ENCODE peak calls at places on chromosomes 3 and 15, in six cellular contexts. One of them, this sample, is unnamed.
A peak's percentile ranks its signal among the peaks of the same experiment; 100 is the strongest.

GRCh38 chr15:57375827-57376694 is at the start of gene CGNL1:
- DNase-seq in GM23338: peak; percentile 77
- DNase-seq in CD8-positive, alpha-beta memory T cell: no peak
- DNase-seq in fibroblast of lung: no peak
- DNase-seq in PC-9: peak; percentile 25
- DNase-seq in cardiac muscle cell: peak; percentile 62
- DNase-seq in this sample: no peak

GRCh38 chr3:103960819-103961218 is 1405.9 kb upstream of the ALCAM start:
- DNase-seq in GM23338: no peak
- DNase-seq in CD8-positive, alpha-beta memory T cell: no peak
- DNase-seq in fibroblast of lung: no peak
- DNase-seq in PC-9: no peak
- DNase-seq in cardiac muscle cell: no peak
- DNase-seq in this sample: no peak

GRCh38 chr3:120436523-120437050 is 14.2 kb downstream of the FSTL1 start:
- DNase-seq in GM23338: peak; percentile 40
- DNase-seq in CD8-positive, alpha-beta memory T cell: no peak
- DNase-seq in fibroblast of lung: no peak
- DNase-seq in PC-9: no peak
- DNase-seq in cardiac muscle cell: no peak
- DNase-seq in this sample: no peak

GRCh38 chr15:80272987-80273386 is 21.0 kb upstream of the CTXND1 start:
- DNase-seq in GM23338: no peak
- DNase-seq in CD8-positive, alpha-beta memory T cell: no peak
- DNase-seq in fibroblast of lung: no peak
- DNase-seq in PC-9: no peak
- DNase-seq in cardiac muscle cell: no peak
- DNase-seq in this sample: no peak

GRCh38 chr15:89136818-89137772 is 48.8 kb downstream of the ABHD2 start:
- DNase-seq in GM23338: no peak
- DNase-seq in CD8-positive, alpha-beta memory T cell: no peak
- DNase-seq in fibroblast of lung: peak; percentile 17
- DNase-seq in PC-9: no peak
- DNase-seq in cardiac muscle cell: no peak
- DNase-seq in this sample: no peak

GRCh38 chr15:89858661-89859458 is 34.9 kb downstream of the AP3S2 start:
- DNase-seq in GM23338: no peak
- DNase-seq in CD8-positive, alpha-beta memory T cell: no peak
- DNase-seq in fibroblast of lung: no peak
- DNase-seq in PC-9: no peak
- DNase-seq in cardiac muscle cell: no peak
- DNase-seq in this sample: no peak

GRCh38 chr3:161347726-161348125 is 23.6 kb downstream of the SPTSSB start:
- DNase-seq in GM23338: no peak
- DNase-seq in CD8-positive, alpha-beta memory T cell: no peak
- DNase-seq in fibroblast of lung: no peak
- DNase-seq in PC-9: no peak
- DNase-seq in cardiac muscle cell: no peak
- DNase-seq in this sample: no peak

GRCh38 chr15:92118162-92118935 is 264.8 kb downstream of the SLCO3A1 start:
- DNase-seq in GM23338: peak; percentile 88
- DNase-seq in CD8-positive, alpha-beta memory T cell: no peak
- DNase-seq in fibroblast of lung: peak; percentile 40
- DNase-seq in PC-9: peak; percentile 18
- DNase-seq in cardiac muscle cell: peak; percentile 11
- DNase-seq in this sample: no peak

GRCh38 chr3:37861540-37862051 is at the start of gene CTDSPL:
- DNase-seq in GM23338: peak; percentile 65
- DNase-seq in CD8-positive, alpha-beta memory T cell: no peak
- DNase-seq in fibroblast of lung: peak; percentile 59
- DNase-seq in PC-9: peak; percentile 58
- DNase-seq in cardiac muscle cell: peak; percentile 74
- DNase-seq in this sample: no peak

GRCh38 chr3:15983232-15983631 is 185.5 kb upstream of the ANKRD28 start:
- DNase-seq in GM23338: no peak
- DNase-seq in CD8-positive, alpha-beta memory T cell: no peak
- DNase-seq in fibroblast of lung: peak; percentile 88
- DNase-seq in PC-9: peak; percentile 49
- DNase-seq in cardiac muscle cell: peak; percentile 72
- DNase-seq in this sample: no peak

GRCh38 chr3:104610730-104611652 is 755.7 kb upstream of the ALCAM start:
- DNase-seq in GM23338: peak; percentile 10
- DNase-seq in CD8-positive, alpha-beta memory T cell: no peak
- DNase-seq in fibroblast of lung: no peak
- DNase-seq in PC-9: no peak
- DNase-seq in cardiac muscle cell: no peak
- DNase-seq in this sample: no peak

GRCh38 chr15:29693225-29693624 is 129.0 kb downstream of the TJP1 start:
- DNase-seq in GM23338: no peak
- DNase-seq in CD8-positive, alpha-beta memory T cell: no peak
- DNase-seq in fibroblast of lung: no peak
- DNase-seq in PC-9: no peak
- DNase-seq in cardiac muscle cell: no peak
- DNase-seq in this sample: no peak

DNA sequence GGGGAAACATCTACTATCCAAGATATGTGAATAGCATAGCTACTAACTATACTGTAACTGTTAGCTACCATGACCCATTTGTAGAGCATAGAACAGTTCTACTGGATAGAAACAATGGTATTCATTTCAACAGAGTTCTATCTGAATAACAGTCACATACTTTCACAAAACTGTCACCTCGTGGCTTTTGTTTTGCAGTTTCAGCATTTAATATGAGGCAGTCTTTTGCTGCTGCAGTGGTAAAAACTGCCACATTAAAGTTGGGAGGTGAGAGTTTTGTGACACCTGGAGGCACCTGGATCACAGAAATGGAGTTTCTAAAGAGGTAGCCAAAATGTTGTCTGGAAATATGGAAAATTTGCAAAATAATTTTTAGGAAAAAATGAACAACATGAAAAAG is 578.0 kb downstream of the UNC13C start:
- DNase-seq in GM23338: no peak
- DNase-seq in CD8-positive, alpha-beta memory T cell: no peak
- DNase-seq in fibroblast of lung: no peak
- DNase-seq in PC-9: no peak
- DNase-seq in cardiac muscle cell: no peak
- DNase-seq in this sample: no peak
- H3K4me1 ChIP-seq in GM23338: no peaks in the 10 kb centered on the region
- H3K4me1 ChIP-seq in CD8-positive, alpha-beta memory T cell: no peaks in the 10 kb centered on the region
- H3K4me1 ChIP-seq in fibroblast of lung: no peaks in the 10 kb centered on the region
- H3K4me1 ChIP-seq in PC-9: no peaks in the 10 kb centered on the region
- H3K4me1 ChIP-seq in cardiac muscle cell: no peaks in the 10 kb centered on the region
- H3K4me1 ChIP-seq in this sample: no peaks in the 10 kb centered on the region

GRCh38 chr3:195801251-195802183 is 10.2 kb downstream of the MUC4 start:
- DNase-seq in GM23338: no peak
- DNase-seq in CD8-positive, alpha-beta memory T cell: no peak
- DNase-seq in fibroblast of lung: no peak
- DNase-seq in PC-9: no peak
- DNase-seq in cardiac muscle cell: no peak
- DNase-seq in this sample: no peak
- H3K27me3 ChIP-seq in GM23338: no peaks in the 10 kb centered on the region
- H3K27me3 ChIP-seq in CD8-positive, alpha-beta memory T cell: no peaks in the 10 kb centered on the region
- H3K27me3 ChIP-seq in fibroblast of lung: peaks cover 22% of the 10 kb centered on the region
- H3K27me3 ChIP-seq in PC-9: no peaks in the 10 kb centered on the region
- H3K27me3 ChIP-seq in cardiac muscle cell: no peaks in the 10 kb centered on the region
- H3K27me3 ChIP-seq in this sample: no peaks in the 10 kb centered on the region

GRCh38 chr3:25427155-25428002 is 684 bp upstream of the RARB start:
- DNase-seq in GM23338: no peak
- DNase-seq in CD8-positive, alpha-beta memory T cell: no peak
- DNase-seq in fibroblast of lung: peak; percentile 47
- DNase-seq in PC-9: no peak
- DNase-seq in cardiac muscle cell: peak; percentile 63
- DNase-seq in this sample: no peak
- H3K4me3 ChIP-seq in GM23338: peak overlapping the region; percentile 56
- H3K4me3 ChIP-seq in CD8-positive, alpha-beta memory T cell: no peak overlapping the region
- H3K4me3 ChIP-seq in fibroblast of lung: peak overlapping the region; percentile 82
- H3K4me3 ChIP-seq in PC-9: peak overlapping the region; percentile 51
- H3K4me3 ChIP-seq in cardiac muscle cell: peak overlapping the region; percentile 81
- H3K4me3 ChIP-seq in this sample: peak overlapping the region; percentile 19

GRCh38 chr3:61631108-61631769 is 69.9 kb downstream of the PTPRG start:
- DNase-seq in GM23338: no peak
- DNase-seq in CD8-positive, alpha-beta memory T cell: no peak
- DNase-seq in fibroblast of lung: no peak
- DNase-seq in PC-9: no peak
- DNase-seq in cardiac muscle cell: no peak
- DNase-seq in this sample: no peak

GRCh38 chr3:61632568-61633175 is 71.3 kb downstream of the PTPRG start:
- DNase-seq in GM23338: no peak
- DNase-seq in CD8-positive, alpha-beta memory T cell: no peak
- DNase-seq in fibroblast of lung: peak; percentile 63
- DNase-seq in PC-9: no peak
- DNase-seq in cardiac muscle cell: peak; percentile 54
- DNase-seq in this sample: no peak

GRCh38 chr3:61637088-61638051 is 76.0 kb downstream of the PTPRG start:
- DNase-seq in GM23338: no peak
- DNase-seq in CD8-positive, alpha-beta memory T cell: no peak
- DNase-seq in fibroblast of lung: peak; percentile 28
- DNase-seq in PC-9: no peak
- DNase-seq in cardiac muscle cell: peak; percentile 63
- DNase-seq in this sample: peak; percentile 71

GRCh38 chr3:61638721-61639120 is 77.3 kb downstream of the PTPRG start:
- DNase-seq in GM23338: no peak
- DNase-seq in CD8-positive, alpha-beta memory T cell: no peak
- DNase-seq in fibroblast of lung: peak; percentile 38
- DNase-seq in PC-9: no peak
- DNase-seq in cardiac muscle cell: no peak
- DNase-seq in this sample: no peak

DNA sequence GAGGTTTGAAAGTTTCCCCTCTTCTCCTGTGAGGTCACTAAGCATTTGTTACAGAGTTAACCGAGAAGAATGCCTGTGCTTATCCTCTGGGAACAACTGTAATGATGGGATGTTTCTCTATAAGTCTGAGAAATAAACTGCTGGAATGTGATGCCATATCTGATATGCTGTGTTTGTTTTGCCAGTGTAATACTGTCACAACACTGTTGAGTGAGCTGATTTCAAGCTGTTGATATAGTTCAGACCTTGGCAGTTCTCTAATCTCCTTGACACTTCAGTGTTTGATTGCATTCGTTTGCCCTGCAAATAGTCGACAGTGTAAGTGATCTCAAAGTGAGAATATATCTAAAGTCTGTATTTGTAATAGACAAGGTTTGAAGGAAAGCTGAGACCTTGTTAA is 73.3 kb downstream of the PTPRG start:
- DNase-seq in GM23338: no peak
- DNase-seq in CD8-positive, alpha-beta memory T cell: no peak
- DNase-seq in fibroblast of lung: peak; percentile 25
- DNase-seq in PC-9: no peak
- DNase-seq in cardiac muscle cell: peak; percentile 34
- DNase-seq in this sample: no peak
- H3K4me1 ChIP-seq in GM23338: peaks cover 16% of the 10 kb centered on the region
- H3K4me1 ChIP-seq in CD8-positive, alpha-beta memory T cell: no peaks in the 10 kb centered on the region
- H3K4me1 ChIP-seq in fibroblast of lung: peaks cover 21% of the 10 kb centered on the region
- H3K4me1 ChIP-seq in PC-9: peaks cover 18% of the 10 kb centered on the region
- H3K4me1 ChIP-seq in cardiac muscle cell: peaks cover 36% of the 10 kb centered on the region
- H3K4me1 ChIP-seq in this sample: peaks cover 20% of the 10 kb centered on the region

GRCh38 chr15:66128116-66128715 is 125.3 kb downstream of the MEGF11 start:
- DNase-seq in GM23338: no peak
- DNase-seq in CD8-positive, alpha-beta memory T cell: no peak
- DNase-seq in fibroblast of lung: no peak
- DNase-seq in PC-9: no peak
- DNase-seq in cardiac muscle cell: no peak
- DNase-seq in this sample: no peak
- H3K27me3 ChIP-seq in GM23338: no peaks in the 10 kb centered on the region
- H3K27me3 ChIP-seq in CD8-positive, alpha-beta memory T cell: no peaks in the 10 kb centered on the region
- H3K27me3 ChIP-seq in fibroblast of lung: peaks cover 11% of the 10 kb centered on the region
- H3K27me3 ChIP-seq in PC-9: peaks cover 58% of the 10 kb centered on the region
- H3K27me3 ChIP-seq in cardiac muscle cell: no peaks in the 10 kb centered on the region
- H3K27me3 ChIP-seq in this sample: no peaks in the 10 kb centered on the region

GRCh38 chr3:123317716-123318115 is 116.0 kb downstream of the SEC22A start:
- DNase-seq in GM23338: no peak
- DNase-seq in CD8-positive, alpha-beta memory T cell: no peak
- DNase-seq in fibroblast of lung: no peak
- DNase-seq in PC-9: no peak
- DNase-seq in cardiac muscle cell: no peak
- DNase-seq in this sample: no peak

GRCh38 chr3:123319760-123320159 is 118.0 kb downstream of the SEC22A start:
- DNase-seq in GM23338: peak; percentile 72
- DNase-seq in CD8-positive, alpha-beta memory T cell: no peak
- DNase-seq in fibroblast of lung: no peak
- DNase-seq in PC-9: no peak
- DNase-seq in cardiac muscle cell: no peak
- DNase-seq in this sample: no peak

GRCh38 chr3:123318374-123318773 is 116.6 kb downstream of the SEC22A start:
- DNase-seq in GM23338: no peak
- DNase-seq in CD8-positive, alpha-beta memory T cell: no peak
- DNase-seq in fibroblast of lung: no peak
- DNase-seq in PC-9: no peak
- DNase-seq in cardiac muscle cell: no peak
- DNase-seq in this sample: peak; percentile 16

GRCh38 chr3:123321806-123322205 is 120.1 kb downstream of the SEC22A start:
- DNase-seq in GM23338: no peak
- DNase-seq in CD8-positive, alpha-beta memory T cell: no peak
- DNase-seq in fibroblast of lung: no peak
- DNase-seq in PC-9: no peak
- DNase-seq in cardiac muscle cell: no peak
- DNase-seq in this sample: no peak

GRCh38 chr3:123320224-123320623 is 118.5 kb downstream of the SEC22A start:
- DNase-seq in GM23338: no peak
- DNase-seq in CD8-positive, alpha-beta memory T cell: no peak
- DNase-seq in fibroblast of lung: no peak
- DNase-seq in PC-9: no peak
- DNase-seq in cardiac muscle cell: no peak
- DNase-seq in this sample: no peak
- H3K4me3 ChIP-seq in GM23338: no peak overlapping the region
- H3K4me3 ChIP-seq in CD8-positive, alpha-beta memory T cell: no peak overlapping the region
- H3K4me3 ChIP-seq in fibroblast of lung: no peak overlapping the region
- H3K4me3 ChIP-seq in PC-9: no peak overlapping the region
- H3K4me3 ChIP-seq in cardiac muscle cell: no peak overlapping the region
- H3K4me3 ChIP-seq in this sample: no peak overlapping the region

This sample was measured in Peyer's patch.